ENCODE peak calls at places on chromosomes 11 and 22, in ten cellular contexts. T is brain microvascular endothelial cell; W is hepatocyte; Z is A549; F is astrocyte; X is AG04450; I is heart left ventricle; A is effector memory CD4-positive, alpha-beta T cell; V is neural progenitor cell; M is IMR-90. C is an unnamed sample.

GRCh38 chr11:2518983-2519340 is 74.2 kb downstream of the KCNQ1 start:
- DNase-seq in T (no peak), W (no peak), Z (no peak), F (no peak), X (no peak), I (no peak), A (no peak), V (peak; percentile 1), M (no peak), C (peak; percentile 59)

GRCh38 chr11:1650034-1650917 is 20.7 kb downstream of the KRTAP5-5 start:
- DNase-seq in T (no peak), W (no peak), Z (no peak), F (no peak), X (no peak), I (no peak), A (no peak), V (no peak), M (no peak), C (peak; percentile 59)

GRCh38 chr11:100785148-100785983 is 98.3 kb downstream of the ARHGAP42 start:
- DNase-seq in T (no peak), W (no peak), Z (no peak), F (no peak), X (no peak), I (no peak), A (no peak), V (peak; percentile 15), M (no peak), C (no peak)

GRCh38 chr11:88827018-88827676 is 238.6 kb downstream of the GRM5 start:
- DNase-seq in T (no peak), W (peak; percentile 17), Z (no peak), F (no peak), X (no peak), I (no peak), A (no peak), V (no peak), M (no peak), C (no peak)

GRCh38 chr11:3028808-3029207 is 28.4 kb downstream of the CARS1 start:
- DNase-seq in T (no peak), W (no peak), Z (no peak), F (no peak), X (no peak), I (no peak), A (no peak), V (no peak), M (no peak), C (no peak)

GRCh38 chr11:33437529-33437928 is 180.3 kb downstream of the HIPK3 start:
- DNase-seq in T (no peak), W (peak; percentile 22), Z (no peak), F (no peak), X (no peak), I (no peak), A (no peak), V (no peak), M (no peak), C (no peak)

GRCh38 chr11:46291441-46292143 is 14.1 kb downstream of the CREB3L1 start:
- DNase-seq in T (peak; percentile 55), W (peak; percentile 45), Z (no peak), F (peak; percentile 86), X (no peak), I (peak; percentile 77), A (no peak), V (no peak), M (peak; percentile 86), C (no peak)

GRCh38 chr11:6735306-6735705 is 36.5 kb downstream of the OR2AG2 start:
- DNase-seq in T (no peak), W (no peak), Z (no peak), F (peak; percentile 5), X (no peak), I (no peak), A (no peak), V (no peak), M (no peak), C (no peak)

DNA sequence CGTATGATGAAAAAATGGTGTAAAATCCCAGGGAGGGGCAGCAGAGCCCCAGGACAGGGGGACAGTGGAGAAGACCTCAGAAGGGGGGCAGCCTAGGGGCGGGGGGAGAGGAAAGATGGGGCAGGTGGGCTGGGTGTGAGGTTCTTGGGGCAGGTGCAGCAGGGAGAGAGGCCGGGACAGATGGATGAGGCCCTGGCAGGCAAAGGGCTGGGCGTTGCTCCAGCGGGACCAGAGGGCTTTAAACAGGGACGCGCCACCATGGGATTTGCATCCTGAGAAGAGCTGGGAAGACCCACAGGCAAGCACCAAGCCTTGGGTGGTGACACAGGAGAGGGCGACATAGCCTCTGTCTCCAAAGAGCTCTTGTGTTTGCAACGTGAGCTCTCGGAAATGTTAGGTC is 1342.8 kb downstream of the TBC1D22A start:
- DNase-seq in T (no peak), W (no peak), Z (no peak), F (no peak), X (no peak), I (no peak), A (no peak), V (no peak), M (no peak), C (no peak)
- H3K27ac ChIP-seq in T (no peak overlapping the region), W (no peak overlapping the region), Z (no peak overlapping the region), F (no peak overlapping the region), X (no peak overlapping the region), I (no peak overlapping the region), A (no peak overlapping the region), V (no peak overlapping the region), M (no peak overlapping the region), C (no peak overlapping the region)

GRCh38 chr22:37996515-37997246 is 12.3 kb upstream of the SOX10 start:
- DNase-seq in T (no peak), W (no peak), Z (no peak), F (no peak), X (no peak), I (no peak), A (no peak), V (no peak), M (no peak), C (no peak)

GRCh38 chr22:37994049-37994448 is 9.7 kb upstream of the SOX10 start:
- DNase-seq in T (no peak), W (no peak), Z (no peak), F (no peak), X (no peak), I (no peak), A (no peak), V (no peak), M (no peak), C (no peak)

GRCh38 chr22:37996079-37996478 is 11.7 kb upstream of the SOX10 start:
- DNase-seq in T (no peak), W (no peak), Z (no peak), F (no peak), X (no peak), I (no peak), A (no peak), V (no peak), M (no peak), C (peak; percentile 79)

GRCh38 chr22:37995460-37995859 is 11.1 kb upstream of the SOX10 start:
- DNase-seq in T (no peak), W (no peak), Z (no peak), F (no peak), X (no peak), I (no peak), A (no peak), V (no peak), M (no peak), C (no peak)

DNA sequence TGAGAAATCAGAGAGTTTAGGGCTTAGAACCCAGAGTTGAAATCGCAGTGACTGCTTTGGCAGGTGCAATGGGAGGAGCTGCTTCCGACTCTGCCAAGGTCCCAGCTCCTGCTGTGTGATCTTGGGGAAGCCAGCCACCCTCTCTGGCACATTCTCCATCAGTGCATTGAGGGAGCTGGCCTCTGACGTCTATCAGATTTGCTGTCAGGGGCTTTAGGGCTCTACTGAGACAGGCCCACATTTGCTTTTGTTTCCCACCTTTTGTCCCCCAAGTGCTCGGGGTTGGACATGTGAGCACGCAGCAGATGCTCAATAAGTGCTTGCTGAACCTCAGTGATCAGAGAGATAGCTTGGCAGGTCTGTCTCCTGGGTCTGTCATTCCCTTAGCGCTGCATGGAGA is 10.6 kb upstream of the SOX10 start:
- DNase-seq in T (no peak), W (no peak), Z (no peak), F (no peak), X (no peak), I (no peak), A (no peak), V (no peak), M (no peak), C (no peak)
- H3K4me3 ChIP-seq in T (no peak overlapping the region), W (no peak overlapping the region), Z (no peak overlapping the region), F (no peak overlapping the region), X (no peak overlapping the region), I (no peak overlapping the region), A (no peak overlapping the region), V (no peak overlapping the region), M (no peak overlapping the region), C (no peak overlapping the region)

GRCh38 chr11:35173011-35173511 is 34.1 kb downstream of the CD44 start:
- DNase-seq in T (no peak), W (peak; percentile 60), Z (no peak), F (no peak), X (no peak), I (no peak), A (no peak), V (no peak), M (peak; percentile 42), C (no peak)

GRCh38 chr11:35169754-35170153 is 30.8 kb downstream of the CD44 start:
- DNase-seq in T (no peak), W (no peak), Z (no peak), F (no peak), X (no peak), I (no peak), A (no peak), V (no peak), M (no peak), C (no peak)

GRCh38 chr11:35171226-35171625 is 32.3 kb downstream of the CD44 start:
- DNase-seq in T (no peak), W (no peak), Z (no peak), F (no peak), X (no peak), I (no peak), A (no peak), V (no peak), M (no peak), C (no peak)

GRCh38 chr11:35168606-35169200 is 29.7 kb downstream of the CD44 start:
- DNase-seq in T (no peak), W (no peak), Z (no peak), F (no peak), X (no peak), I (no peak), A (no peak), V (no peak), M (no peak), C (no peak)

DNA sequence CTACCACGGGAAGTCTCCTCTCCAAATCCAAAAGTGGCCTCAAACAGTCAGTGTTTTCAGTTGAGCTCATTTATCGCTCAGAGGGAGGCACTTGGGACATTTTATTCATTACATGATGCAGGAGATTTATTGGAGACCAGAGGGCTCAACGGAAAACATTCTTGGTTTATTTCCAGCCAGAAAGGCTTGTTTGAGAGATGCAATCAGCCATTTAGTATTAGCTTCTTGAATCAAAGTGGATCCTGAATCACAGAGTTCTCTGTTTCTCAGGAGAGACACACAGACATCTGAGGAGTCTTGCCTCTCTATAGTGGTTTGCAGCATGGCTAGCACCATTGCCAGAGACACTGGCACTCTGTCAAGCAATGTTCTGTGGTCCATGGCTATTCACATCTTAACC is 31.5 kb downstream of the CD44 start:
- DNase-seq in T (no peak), W (no peak), Z (no peak), F (no peak), X (no peak), I (no peak), A (no peak), V (no peak), M (no peak), C (no peak)
- H3K27ac ChIP-seq in T (no peak overlapping the region), W (no peak overlapping the region), Z (peak overlapping the region; percentile 24), F (peak overlapping the region; percentile 6), X (no peak overlapping the region), I (no peak overlapping the region), A (peak overlapping the region; percentile 41), V (no peak overlapping the region), M (peak overlapping the region; percentile 73), C (peak overlapping the region; percentile 5)

DNA sequence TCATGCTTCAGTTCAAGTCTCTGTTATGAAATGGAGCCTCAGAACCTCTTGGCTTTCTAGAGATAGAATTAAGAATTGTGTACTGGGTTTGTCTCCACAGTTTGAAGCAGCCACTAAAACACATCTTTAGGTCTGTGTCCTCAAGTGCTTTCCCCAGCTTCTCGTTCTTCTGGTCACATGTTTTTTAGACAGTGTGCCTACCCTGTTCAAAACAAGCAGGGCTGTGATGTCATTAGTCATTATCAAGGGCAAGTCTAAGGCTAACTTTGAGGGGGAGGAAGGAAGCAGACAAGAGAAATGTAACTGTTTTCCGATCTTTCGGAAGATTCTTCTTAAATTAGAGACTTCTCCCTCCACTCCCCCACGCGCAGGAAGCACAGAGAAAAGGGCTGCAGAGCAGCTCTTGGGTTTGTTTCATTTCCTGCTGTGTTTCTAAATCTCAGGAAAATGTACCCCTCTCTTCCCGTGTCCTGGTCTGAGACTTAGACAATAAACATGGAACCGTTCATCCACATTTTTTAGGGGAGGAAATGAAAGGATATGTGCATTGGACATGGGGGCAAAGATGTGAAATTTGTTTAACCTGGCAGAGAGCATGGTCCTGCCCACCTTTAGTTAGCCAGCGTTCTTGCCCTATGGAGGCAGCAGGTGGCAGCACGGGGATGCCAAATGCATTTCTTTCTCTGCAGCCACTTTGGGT is 3.1 kb downstream of the AKIP1 start:
- DNase-seq in T (peak; percentile 36), W (peak; percentile 58), Z (peak; percentile 40), F (peak; percentile 47), X (no peak), I (no peak), A (no peak), V (peak; percentile 64), M (peak; percentile 39), C (no peak)
- H3K4me3 ChIP-seq in T (peak overlapping the region; percentile 20), W (no peak overlapping the region), Z (no peak overlapping the region), F (no peak overlapping the region), X (no peak overlapping the region), I (peak overlapping the region; percentile 10), A (peak overlapping the region; percentile 35), V (peak overlapping the region; percentile 4), M (no peak overlapping the region), C (peak overlapping the region; percentile 1)

C was measured in spleen.